ENCODE peak calls at places on chromosomes 16 and 17, in six cellular contexts. One of them, this sample, is unnamed. For H3K9me3, the result is how much of the 10 kb centered on the place peaks cover.

GRCh38 chr17:64622931-64623654 is 39.0 kb downstream of the SMURF2 start:
- DNase-seq in GM12878: no peak
- DNase-seq in K562: no peak
- DNase-seq in HCT116: peak
- DNase-seq in HepG2: peak
- DNase-seq in H1: no peak
- DNase-seq in this sample: no peak

GRCh38 chr16:47643610-47644009 is 182.5 kb downstream of the PHKB start:
- DNase-seq in GM12878: no peak
- DNase-seq in HepG2: no peak
- DNase-seq in H1: no peak
- DNase-seq in HCT116: no peak
- DNase-seq in K562: no peak
- DNase-seq in this sample: no peak

GRCh38 chr16:87342978-87343752 is 26.0 kb upstream of the C16orf95 start:
- DNase-seq in K562: no peak
- DNase-seq in HCT116: no peak
- DNase-seq in H1: no peak
- DNase-seq in GM12878: no peak
- DNase-seq in HepG2: no peak
- DNase-seq in this sample: no peak

GRCh38 chr17:30344283-30345088 is 10.6 kb upstream of the TMIGD1 start:
- DNase-seq in H1: no peak
- DNase-seq in GM12878: no peak
- DNase-seq in K562: peak
- DNase-seq in HepG2: peak
- DNase-seq in HCT116: no peak
- DNase-seq in this sample: no peak

GRCh38 chr16:15952265-15952711 is 2.9 kb downstream of the ABCC1 start:
- DNase-seq in HepG2: peak
- DNase-seq in K562: no peak
- DNase-seq in H1: no peak
- DNase-seq in GM12878: no peak
- DNase-seq in HCT116: no peak
- DNase-seq in this sample: no peak

GRCh38 chr16:20904507-20905079 is 4.0 kb downstream of the LYRM1 start:
- DNase-seq in K562: no peak
- DNase-seq in GM12878: peak
- DNase-seq in H1: no peak
- DNase-seq in HCT116: peak
- DNase-seq in HepG2: peak
- DNase-seq in this sample: no peak

GRCh38 chr17:46964315-46965265 is 14.5 kb downstream of the RPRML start:
- DNase-seq in H1: peak
- DNase-seq in K562: peak
- DNase-seq in HCT116: no peak
- DNase-seq in HepG2: no peak
- DNase-seq in GM12878: no peak
- DNase-seq in this sample: no peak

GRCh38 chr16:85415196-85415988 is 197.7 kb upstream of the GSE1 start:
- DNase-seq in H1: peak
- DNase-seq in K562: no peak
- DNase-seq in HepG2: no peak
- DNase-seq in HCT116: no peak
- DNase-seq in GM12878: no peak
- DNase-seq in this sample: no peak

GRCh38 chr17:33403194-33403593 is 110.1 kb upstream of the ASIC2 start:
- DNase-seq in K562: no peak
- DNase-seq in H1: no peak
- DNase-seq in HCT116: no peak
- DNase-seq in HepG2: no peak
- DNase-seq in GM12878: no peak
- DNase-seq in this sample: no peak

GRCh38 chr17:41891135-41892065 is 26.2 kb upstream of the KLHL11 start:
- DNase-seq in GM12878: no peak
- DNase-seq in HepG2: peak
- DNase-seq in HCT116: no peak
- DNase-seq in K562: no peak
- DNase-seq in H1: no peak
- DNase-seq in this sample: no peak

GRCh38 chr17:71809537-71809936 is 311.3 kb upstream of the SOX9 start:
- DNase-seq in HepG2: no peak
- DNase-seq in GM12878: no peak
- DNase-seq in K562: no peak
- DNase-seq in HCT116: no peak
- DNase-seq in H1: no peak
- DNase-seq in this sample: no peak

GRCh38 chr16:49200223-49200820 is 81.3 kb downstream of the CBLN1 start:
- DNase-seq in GM12878: no peak
- DNase-seq in K562: no peak
- DNase-seq in HepG2: no peak
- DNase-seq in H1: no peak
- DNase-seq in HCT116: no peak
- DNase-seq in this sample: no peak

GRCh38 chr16:68331879-68332410 is 21.1 kb downstream of the PRMT7 start:
- DNase-seq in GM12878: no peak
- DNase-seq in K562: no peak
- DNase-seq in HCT116: no peak
- DNase-seq in HepG2: peak
- DNase-seq in H1: no peak
- DNase-seq in this sample: no peak

GRCh38 chr16:35192993-35193392 is 1733.6 kb downstream of the TP53TG3F start:
- DNase-seq in HCT116: no peak
- DNase-seq in K562: no peak
- DNase-seq in H1: no peak
- DNase-seq in HepG2: no peak
- DNase-seq in GM12878: no peak
- DNase-seq in this sample: no peak
- H3K9me3 ChIP-seq in HCT116: under half
- H3K9me3 ChIP-seq in K562: under half
- H3K9me3 ChIP-seq in H1: half or more
- H3K9me3 ChIP-seq in HepG2: half or more
- H3K9me3 ChIP-seq in GM12878: under half
- H3K9me3 ChIP-seq in this sample: under half

GRCh38 chr17:82370471-82371332 is 863 bp upstream of the UTS2R start:
- DNase-seq in HCT116: no peak
- DNase-seq in HepG2: no peak
- DNase-seq in K562: no peak
- DNase-seq in H1: no peak
- DNase-seq in GM12878: no peak
- DNase-seq in this sample: no peak

GRCh38 chr17:82365586-82366295 is 5.8 kb upstream of the UTS2R start:
- DNase-seq in K562: no peak
- DNase-seq in GM12878: no peak
- DNase-seq in H1: no peak
- DNase-seq in HepG2: no peak
- DNase-seq in HCT116: no peak
- DNase-seq in this sample: no peak

GRCh38 chr17:82367724-82368524 is 3.6 kb upstream of the UTS2R start:
- DNase-seq in H1: no peak
- DNase-seq in HepG2: peak
- DNase-seq in K562: peak
- DNase-seq in HCT116: peak
- DNase-seq in GM12878: no peak
- DNase-seq in this sample: no peak

GRCh38 chr17:82369211-82369610 is 2.4 kb upstream of the UTS2R start:
- DNase-seq in H1: no peak
- DNase-seq in GM12878: no peak
- DNase-seq in HCT116: no peak
- DNase-seq in HepG2: no peak
- DNase-seq in K562: no peak
- DNase-seq in this sample: no peak

DNA sequence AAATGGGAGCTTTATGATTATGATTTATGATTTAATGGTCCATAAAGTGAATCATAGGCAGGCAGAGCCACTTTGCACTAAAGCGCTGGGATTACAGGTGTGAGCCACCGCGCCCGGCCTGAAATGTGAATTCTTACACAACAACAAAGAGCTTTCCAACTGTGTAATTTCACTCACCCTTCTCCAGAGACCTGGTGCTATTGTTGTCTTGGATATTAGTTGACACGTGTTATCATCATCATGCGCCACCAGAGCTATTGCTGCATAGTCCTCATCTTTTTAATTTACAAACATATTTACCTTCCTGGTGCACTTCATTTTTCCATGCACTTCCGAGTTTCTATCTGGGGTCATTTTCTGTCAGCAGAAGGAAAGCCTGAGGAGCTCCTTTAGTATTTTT is 4.8 kb upstream of the UTS2R start:
- DNase-seq in HepG2: no peak
- DNase-seq in K562: no peak
- DNase-seq in GM12878: no peak
- DNase-seq in H1: no peak
- DNase-seq in HCT116: no peak
- DNase-seq in this sample: no peak
- H3K9ac ChIP-seq in HepG2: peak
- H3K9ac ChIP-seq in K562: peak
- H3K9ac ChIP-seq in GM12878: no peak
- H3K9ac ChIP-seq in H1: no peak
- H3K9ac ChIP-seq in HCT116: no peak
- H3K9ac ChIP-seq in this sample: no peak

GRCh38 chr16:12091569-12092346 is 115.2 kb downstream of the SNX29 start:
- DNase-seq in K562: no peak
- DNase-seq in HCT116: no peak
- DNase-seq in GM12878: no peak
- DNase-seq in HepG2: no peak
- DNase-seq in H1: no peak
- DNase-seq in this sample: no peak

GRCh38 chr16:12090162-12090552 is 113.6 kb downstream of the SNX29 start:
- DNase-seq in K562: no peak
- DNase-seq in HepG2: no peak
- DNase-seq in H1: no peak
- DNase-seq in HCT116: no peak
- DNase-seq in GM12878: no peak
- DNase-seq in this sample: no peak

GRCh38 chr16:12093902-12094301 is 117.4 kb downstream of the SNX29 start:
- DNase-seq in H1: no peak
- DNase-seq in HCT116: no peak
- DNase-seq in GM12878: no peak
- DNase-seq in HepG2: no peak
- DNase-seq in K562: no peak
- DNase-seq in this sample: no peak

GRCh38 chr16:12094537-12095265 is 118.2 kb downstream of the SNX29 start:
- DNase-seq in K562: no peak
- DNase-seq in HepG2: no peak
- DNase-seq in H1: no peak
- DNase-seq in HCT116: no peak
- DNase-seq in GM12878: no peak
- DNase-seq in this sample: no peak

DNA sequence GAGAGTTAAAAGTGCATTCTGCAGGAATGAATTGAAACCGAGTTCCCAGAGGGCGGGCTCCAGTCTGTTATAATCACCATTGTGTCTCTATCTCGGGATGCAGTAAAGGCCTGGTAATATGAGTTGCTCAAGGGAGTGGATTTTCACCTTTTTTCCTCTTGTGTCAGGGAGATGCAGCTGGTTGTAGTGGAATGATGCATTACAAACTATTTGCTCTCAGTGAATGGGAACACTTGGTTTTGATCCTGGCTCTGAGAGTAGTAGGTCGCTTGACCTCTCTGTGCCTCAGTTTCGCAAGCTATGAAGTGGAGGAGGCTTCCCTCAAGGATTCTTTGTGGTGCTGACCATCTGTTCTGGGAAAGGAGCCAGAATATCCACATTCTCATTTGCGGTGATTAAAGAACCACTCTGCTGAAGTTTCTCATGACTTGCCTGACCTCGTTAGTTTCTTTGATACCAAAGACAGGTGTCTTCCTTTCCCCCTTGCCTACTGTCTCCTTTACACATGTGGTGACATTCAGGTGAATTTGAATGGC is 115.9 kb downstream of the SNX29 start:
- DNase-seq in GM12878: no peak
- DNase-seq in H1: no peak
- DNase-seq in HepG2: peak
- DNase-seq in K562: no peak
- DNase-seq in HCT116: peak
- DNase-seq in this sample: no peak
- TF ChIP-seq ZNF274 in GM12878: no peak
- TF ChIP-seq ZNF274 in H1: no peak
- TF ChIP-seq ZNF274 in HepG2: no peak
- TF ChIP-seq ZNF274 in K562: no peak
- TF ChIP-seq ZNF274 in HCT116: no peak
- TF ChIP-seq ZNF274 in this sample: no peak

DNA sequence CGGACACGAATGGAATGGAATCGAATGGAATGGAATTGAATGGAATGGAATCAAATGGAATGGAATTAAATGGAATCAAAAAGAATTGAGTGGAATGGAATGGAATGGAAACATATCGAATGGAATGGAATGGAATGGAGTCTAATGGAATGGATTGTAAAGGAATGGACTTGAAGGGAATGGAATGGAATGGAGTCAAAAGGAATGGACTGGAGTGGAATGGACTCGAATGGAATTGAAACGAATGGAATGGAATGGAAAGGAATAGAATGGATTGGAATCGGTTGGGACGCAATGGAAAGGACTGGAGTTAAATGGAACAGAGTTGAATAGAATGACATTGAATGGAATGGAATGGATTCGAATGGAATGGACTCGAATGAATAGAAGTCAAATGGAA is 486.9 kb upstream of the WSB1 start:
- DNase-seq in HCT116: no peak
- DNase-seq in H1: no peak
- DNase-seq in K562: no peak
- DNase-seq in HepG2: no peak
- DNase-seq in GM12878: no peak
- DNase-seq in this sample: no peak
- H3K9me3 ChIP-seq in HCT116: half or more
- H3K9me3 ChIP-seq in H1: under half
- H3K9me3 ChIP-seq in K562: under half
- H3K9me3 ChIP-seq in HepG2: half or more
- H3K9me3 ChIP-seq in GM12878: under half
- H3K9me3 ChIP-seq in this sample: half or more

DNA sequence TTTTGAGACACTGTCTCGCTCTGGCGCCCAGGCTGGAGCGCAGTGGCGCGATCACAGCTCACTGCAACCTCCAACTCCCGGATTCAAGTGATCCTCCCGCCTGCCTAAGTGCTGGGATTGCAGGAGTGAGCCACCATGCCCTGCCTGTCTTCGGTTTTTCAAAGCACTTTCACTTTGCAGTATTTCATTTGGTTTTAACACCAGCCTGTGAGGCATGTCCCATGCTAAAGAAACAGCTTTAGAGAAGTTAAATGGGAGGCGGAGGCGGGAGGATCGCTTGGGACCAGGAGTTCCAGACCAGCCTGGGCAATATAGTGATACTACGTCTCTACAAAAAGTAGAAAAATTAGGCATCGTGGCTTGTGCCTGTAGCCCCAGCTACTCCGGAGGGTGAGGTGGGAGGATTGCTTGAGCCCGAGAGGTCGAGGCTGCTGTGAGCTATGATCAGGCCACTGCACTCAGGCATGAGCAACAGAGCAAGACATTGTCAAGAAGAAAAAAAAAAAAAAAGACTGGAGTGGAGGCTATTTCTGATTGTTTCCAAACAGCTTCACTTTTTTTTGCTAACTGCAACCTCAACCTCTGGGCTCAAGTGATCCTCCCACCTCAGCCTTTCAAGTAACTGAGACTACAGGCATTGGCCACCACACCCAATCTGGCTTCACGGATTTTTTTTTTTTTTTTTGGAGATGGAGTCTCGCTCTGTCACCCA is 1.3 kb downstream of the METTL23 start:
- DNase-seq in H1: no peak
- DNase-seq in HepG2: no peak
- DNase-seq in GM12878: peak
- DNase-seq in HCT116: no peak
- DNase-seq in K562: no peak
- DNase-seq in this sample: no peak
- H3K9ac ChIP-seq in H1: no peak
- H3K9ac ChIP-seq in HepG2: peak
- H3K9ac ChIP-seq in GM12878: peak
- H3K9ac ChIP-seq in HCT116: peak
- H3K9ac ChIP-seq in K562: peak
- H3K9ac ChIP-seq in this sample: peak

This sample was measured in NT2/D1.